ENCODE peak calls at places on chromosomes 5 and 9, in six cellular contexts. E is CD8-positive, alpha-beta memory T cell; Y is H54; A is ELF-1; J is esophagus squamous epithelium; T is cortex of kidney. C is an unnamed sample.

GRCh38 chr5:157046041-157046440 is 12.9 kb downstream of the HAVCR1 start:
- DNase-seq in T (no peak), Y (no peak), E (no peak), A (peak), J (no peak), C (peak)

GRCh38 chr9:41229408-41230401 is 40.6 kb upstream of the ZNG1F start:
- DNase-seq in T (no peak), J (no peak), A (peak), E (no peak), Y (no peak), C (peak)

GRCh38 chr9:12933957-12934356 is 159.1 kb downstream of the LURAP1L start:
- DNase-seq in A (peak), T (no peak), J (no peak), Y (peak), E (no peak), C (no peak)

GRCh38 chr9:123251741-123252140 is 16.6 kb downstream of the STRBP start:
- DNase-seq in E (no peak), T (no peak), Y (no peak), J (no peak), A (no peak), C (no peak)

GRCh38 chr9:137194388-137194787 is 5.9 kb downstream of the SSNA1 start:
- DNase-seq in A (no peak), E (no peak), Y (no peak), T (no peak), J (no peak), C (no peak)

GRCh38 chr5:176771102-176771845 is 39.1 kb upstream of the UNC5A start:
- DNase-seq in T (no peak), E (no peak), Y (no peak), A (no peak), J (no peak), C (no peak)

GRCh38 chr5:170467000-170467707 is 36.7 kb upstream of the KCNIP1 start:
- DNase-seq in Y (peak), E (no peak), A (no peak), T (no peak), J (no peak), C (peak)

GRCh38 chr5:180470966-180471582 is 23.1 kb upstream of the CNOT6 start:
- DNase-seq in E (peak), J (no peak), Y (peak), T (no peak), A (peak), C (peak)

GRCh38 chr5:134088994-134089560 is 25.4 kb upstream of the TCF7 start:
- DNase-seq in T (no peak), E (no peak), J (no peak), Y (no peak), A (no peak), C (no peak)

GRCh38 chr9:126459965-126460843 is 133.6 kb downstream of the MVB12B start:
- DNase-seq in T (no peak), Y (no peak), E (no peak), J (no peak), A (no peak), C (no peak)

GRCh38 chr5:106020889-106021288 is 1649.8 kb downstream of the EFNA5 start:
- DNase-seq in T (no peak), A (no peak), Y (no peak), E (no peak), J (no peak), C (no peak)

GRCh38 chr5:81639556-81639955 is 111.3 kb downstream of the SSBP2 start:
- DNase-seq in J (no peak), E (no peak), A (no peak), Y (no peak), T (no peak), C (no peak)

GRCh38 chr9:121910491-121911040 is 182.5 kb downstream of the TTLL11 start:
- DNase-seq in Y (no peak), A (no peak), E (no peak), T (no peak), J (no peak), C (no peak)

GRCh38 chr5:137137013-137137632 is 362.0 kb downstream of the SPOCK1 start:
- DNase-seq in Y (no peak), T (no peak), E (no peak), A (no peak), J (no peak), C (no peak)